ENCODE peak calls at places on chromosomes 2 and 18, in ten cellular contexts. One of them, this sample, is unnamed.

GRCh38 chr2:7796200-7796563 is 879.0 kb downstream of the RNF144A start:
- DNase-seq in heart left ventricle: no peak
- DNase-seq in CD4-positive, alpha-beta T cell: no peak
- DNase-seq in AG10803: no peak
- DNase-seq in GM10248: no peak
- DNase-seq in AG04449: no peak
- DNase-seq in body of pancreas: no peak
- DNase-seq in left lung: no peak
- DNase-seq in foreskin keratinocyte: no peak
- DNase-seq in MCF 10A: peak
- DNase-seq in this sample: no peak

GRCh38 chr2:152950125-152950524 is 231.7 kb downstream of the ARL6IP6 start:
- DNase-seq in AG04449: no peak
- DNase-seq in body of pancreas: no peak
- DNase-seq in AG10803: peak
- DNase-seq in MCF 10A: peak
- DNase-seq in foreskin keratinocyte: no peak
- DNase-seq in heart left ventricle: no peak
- DNase-seq in left lung: no peak
- DNase-seq in GM10248: no peak
- DNase-seq in CD4-positive, alpha-beta T cell: no peak
- DNase-seq in this sample: no peak

GRCh38 chr2:231715988-231716616 is 7.8 kb downstream of the PTMA start:
- DNase-seq in MCF 10A: no peak
- DNase-seq in AG04449: no peak
- DNase-seq in left lung: no peak
- DNase-seq in CD4-positive, alpha-beta T cell: no peak
- DNase-seq in body of pancreas: no peak
- DNase-seq in heart left ventricle: no peak
- DNase-seq in GM10248: no peak
- DNase-seq in AG10803: peak
- DNase-seq in foreskin keratinocyte: no peak
- DNase-seq in this sample: no peak

GRCh38 chr2:175383286-175383685 is 201.8 kb upstream of the ATP5MC3 start:
- DNase-seq in heart left ventricle: no peak
- DNase-seq in MCF 10A: no peak
- DNase-seq in left lung: no peak
- DNase-seq in AG04449: no peak
- DNase-seq in AG10803: no peak
- DNase-seq in body of pancreas: no peak
- DNase-seq in CD4-positive, alpha-beta T cell: no peak
- DNase-seq in GM10248: no peak
- DNase-seq in foreskin keratinocyte: no peak
- DNase-seq in this sample: no peak

GRCh38 chr2:201733544-201733943 is 35.1 kb upstream of the MPP4 start:
- DNase-seq in MCF 10A: peak
- DNase-seq in AG10803: no peak
- DNase-seq in CD4-positive, alpha-beta T cell: no peak
- DNase-seq in GM10248: no peak
- DNase-seq in left lung: no peak
- DNase-seq in AG04449: no peak
- DNase-seq in heart left ventricle: no peak
- DNase-seq in body of pancreas: no peak
- DNase-seq in foreskin keratinocyte: peak
- DNase-seq in this sample: no peak

GRCh38 chr2:133333189-133333588 is 235.1 kb downstream of the NCKAP5 start:
- DNase-seq in CD4-positive, alpha-beta T cell: no peak
- DNase-seq in foreskin keratinocyte: no peak
- DNase-seq in body of pancreas: no peak
- DNase-seq in AG10803: no peak
- DNase-seq in GM10248: no peak
- DNase-seq in AG04449: no peak
- DNase-seq in heart left ventricle: no peak
- DNase-seq in left lung: no peak
- DNase-seq in MCF 10A: no peak
- DNase-seq in this sample: no peak

GRCh38 chr2:177169810-177170514 is 42.6 kb upstream of the HNRNPA3 start:
- DNase-seq in MCF 10A: peak
- DNase-seq in foreskin keratinocyte: peak
- DNase-seq in AG04449: no peak
- DNase-seq in AG10803: no peak
- DNase-seq in heart left ventricle: no peak
- DNase-seq in GM10248: peak
- DNase-seq in body of pancreas: no peak
- DNase-seq in CD4-positive, alpha-beta T cell: no peak
- DNase-seq in left lung: no peak
- DNase-seq in this sample: peak

GRCh38 chr2:210477496-210477895 is 937 bp upstream of the LANCL1 start:
- DNase-seq in body of pancreas: peak
- DNase-seq in GM10248: no peak
- DNase-seq in MCF 10A: peak
- DNase-seq in CD4-positive, alpha-beta T cell: no peak
- DNase-seq in heart left ventricle: peak
- DNase-seq in AG10803: peak
- DNase-seq in AG04449: peak
- DNase-seq in foreskin keratinocyte: peak
- DNase-seq in left lung: no peak
- DNase-seq in this sample: no peak

GRCh38 chr2:236538242-236538641 is 31.4 kb upstream of the ACKR3 start:
- DNase-seq in MCF 10A: no peak
- DNase-seq in body of pancreas: no peak
- DNase-seq in left lung: no peak
- DNase-seq in CD4-positive, alpha-beta T cell: no peak
- DNase-seq in heart left ventricle: no peak
- DNase-seq in foreskin keratinocyte: no peak
- DNase-seq in AG10803: no peak
- DNase-seq in GM10248: no peak
- DNase-seq in AG04449: no peak
- DNase-seq in this sample: no peak

GRCh38 chr2:224027070-224027469 is 12.0 kb downstream of the SERPINE2 start:
- DNase-seq in heart left ventricle: no peak
- DNase-seq in MCF 10A: no peak
- DNase-seq in foreskin keratinocyte: no peak
- DNase-seq in CD4-positive, alpha-beta T cell: no peak
- DNase-seq in AG10803: no peak
- DNase-seq in AG04449: no peak
- DNase-seq in left lung: no peak
- DNase-seq in body of pancreas: no peak
- DNase-seq in GM10248: no peak
- DNase-seq in this sample: no peak

GRCh38 chr18:63025251-63025710 is 294.3 kb downstream of the BCL2 start:
- DNase-seq in AG10803: no peak
- DNase-seq in GM10248: no peak
- DNase-seq in body of pancreas: peak
- DNase-seq in AG04449: no peak
- DNase-seq in left lung: no peak
- DNase-seq in MCF 10A: peak
- DNase-seq in CD4-positive, alpha-beta T cell: no peak
- DNase-seq in heart left ventricle: no peak
- DNase-seq in foreskin keratinocyte: no peak
- DNase-seq in this sample: no peak
- TF ChIP-seq CTCF in AG10803: no peak
- TF ChIP-seq CTCF in GM10248: peak
- TF ChIP-seq CTCF in body of pancreas: peak
- TF ChIP-seq CTCF in AG04449: no peak
- TF ChIP-seq CTCF in left lung: no peak
- TF ChIP-seq CTCF in MCF 10A: peak
- TF ChIP-seq CTCF in CD4-positive, alpha-beta T cell: no peak
- TF ChIP-seq CTCF in heart left ventricle: peak
- TF ChIP-seq CTCF in foreskin keratinocyte: peak
- TF ChIP-seq CTCF in this sample: peak

GRCh38 chr18:77897606-77898005 is 648.0 kb downstream of the GALR1 start:
- DNase-seq in AG10803: no peak
- DNase-seq in CD4-positive, alpha-beta T cell: no peak
- DNase-seq in left lung: no peak
- DNase-seq in foreskin keratinocyte: no peak
- DNase-seq in GM10248: no peak
- DNase-seq in MCF 10A: no peak
- DNase-seq in AG04449: no peak
- DNase-seq in body of pancreas: no peak
- DNase-seq in heart left ventricle: no peak
- DNase-seq in this sample: no peak

GRCh38 chr18:77905449-77906055 is 655.9 kb downstream of the GALR1 start:
- DNase-seq in GM10248: no peak
- DNase-seq in foreskin keratinocyte: no peak
- DNase-seq in MCF 10A: no peak
- DNase-seq in heart left ventricle: no peak
- DNase-seq in AG04449: no peak
- DNase-seq in CD4-positive, alpha-beta T cell: no peak
- DNase-seq in left lung: peak
- DNase-seq in AG10803: no peak
- DNase-seq in body of pancreas: no peak
- DNase-seq in this sample: peak

GRCh38 chr18:77905011-77905410 is 655.4 kb downstream of the GALR1 start:
- DNase-seq in GM10248: no peak
- DNase-seq in AG04449: no peak
- DNase-seq in AG10803: no peak
- DNase-seq in body of pancreas: no peak
- DNase-seq in foreskin keratinocyte: no peak
- DNase-seq in MCF 10A: no peak
- DNase-seq in CD4-positive, alpha-beta T cell: no peak
- DNase-seq in heart left ventricle: no peak
- DNase-seq in left lung: no peak
- DNase-seq in this sample: no peak

GRCh38 chr18:77906103-77906502 is 656.5 kb downstream of the GALR1 start:
- DNase-seq in foreskin keratinocyte: no peak
- DNase-seq in CD4-positive, alpha-beta T cell: no peak
- DNase-seq in left lung: no peak
- DNase-seq in AG10803: no peak
- DNase-seq in AG04449: no peak
- DNase-seq in body of pancreas: no peak
- DNase-seq in heart left ventricle: no peak
- DNase-seq in MCF 10A: no peak
- DNase-seq in GM10248: no peak
- DNase-seq in this sample: no peak

DNA sequence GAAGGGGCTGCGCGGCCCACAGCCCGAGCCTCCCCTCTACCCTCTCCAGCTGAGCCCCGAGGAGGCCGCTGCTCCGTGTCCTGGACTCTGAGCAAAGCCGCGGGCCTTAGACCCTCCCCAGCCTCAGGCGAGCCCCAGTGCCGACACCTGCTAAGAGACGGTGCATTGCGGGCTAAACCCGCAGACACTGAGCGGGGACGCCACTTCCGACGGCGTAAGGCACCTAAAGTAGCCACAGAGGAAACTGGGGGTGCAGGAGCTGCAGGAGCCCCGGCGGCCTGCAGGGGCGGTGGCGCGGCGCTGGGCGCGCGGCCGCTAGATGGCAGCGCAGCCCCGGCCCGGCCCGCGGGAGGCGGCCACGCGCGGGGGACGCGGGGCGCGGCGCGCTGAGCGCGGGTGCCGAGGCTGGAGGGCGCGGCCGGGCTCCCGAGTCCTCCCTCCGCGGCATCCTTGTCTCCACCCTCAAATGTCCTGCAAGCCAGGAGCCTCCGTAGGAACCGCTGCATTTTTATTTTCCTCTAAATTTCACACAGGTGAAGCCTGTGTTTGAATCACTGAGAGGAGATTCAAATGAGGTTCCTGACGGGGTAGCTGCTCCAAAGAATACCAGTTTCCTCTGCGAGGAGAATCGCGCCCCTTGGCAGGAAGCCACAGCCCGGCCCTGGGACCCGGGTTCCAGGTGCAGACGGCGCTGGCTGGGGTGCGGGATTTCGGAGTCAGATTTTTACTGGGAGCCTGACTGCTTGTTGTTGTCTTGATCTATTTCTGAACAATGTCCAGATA is 650.5 kb downstream of the GALR1 start:
- DNase-seq in foreskin keratinocyte: no peak
- DNase-seq in body of pancreas: peak
- DNase-seq in AG10803: peak
- DNase-seq in GM10248: peak
- DNase-seq in left lung: peak
- DNase-seq in CD4-positive, alpha-beta T cell: peak
- DNase-seq in AG04449: no peak
- DNase-seq in heart left ventricle: no peak
- DNase-seq in MCF 10A: no peak
- DNase-seq in this sample: no peak
- TF ChIP-seq CTCF in foreskin keratinocyte: peak
- TF ChIP-seq CTCF in body of pancreas: peak
- TF ChIP-seq CTCF in AG10803: peak
- TF ChIP-seq CTCF in GM10248: peak
- TF ChIP-seq CTCF in left lung: peak
- TF ChIP-seq CTCF in CD4-positive, alpha-beta T cell: peak
- TF ChIP-seq CTCF in AG04449: peak
- TF ChIP-seq CTCF in heart left ventricle: peak
- TF ChIP-seq CTCF in MCF 10A: no peak
- TF ChIP-seq CTCF in this sample: peak

GRCh38 chr2:74119324-74119723 is 28.4 kb downstream of the BOLA3 start:
- DNase-seq in AG04449: no peak
- DNase-seq in body of pancreas: no peak
- DNase-seq in heart left ventricle: no peak
- DNase-seq in foreskin keratinocyte: no peak
- DNase-seq in CD4-positive, alpha-beta T cell: no peak
- DNase-seq in GM10248: no peak
- DNase-seq in left lung: no peak
- DNase-seq in MCF 10A: peak
- DNase-seq in AG10803: peak
- DNase-seq in this sample: no peak
- TF ChIP-seq CTCF in AG04449: no peak
- TF ChIP-seq CTCF in body of pancreas: no peak
- TF ChIP-seq CTCF in heart left ventricle: peak
- TF ChIP-seq CTCF in foreskin keratinocyte: peak
- TF ChIP-seq CTCF in CD4-positive, alpha-beta T cell: no peak
- TF ChIP-seq CTCF in GM10248: peak
- TF ChIP-seq CTCF in left lung: no peak
- TF ChIP-seq CTCF in MCF 10A: no peak
- TF ChIP-seq CTCF in AG10803: peak
- TF ChIP-seq CTCF in this sample: no peak

GRCh38 chr2:108215794-108216211 is 24.0 kb upstream of the SULT1C3 start:
- DNase-seq in GM10248: no peak
- DNase-seq in AG04449: no peak
- DNase-seq in heart left ventricle: no peak
- DNase-seq in MCF 10A: peak
- DNase-seq in left lung: no peak
- DNase-seq in body of pancreas: peak
- DNase-seq in AG10803: peak
- DNase-seq in CD4-positive, alpha-beta T cell: no peak
- DNase-seq in foreskin keratinocyte: peak
- DNase-seq in this sample: peak
- TF ChIP-seq CTCF in GM10248: peak
- TF ChIP-seq CTCF in AG04449: peak
- TF ChIP-seq CTCF in heart left ventricle: peak
- TF ChIP-seq CTCF in MCF 10A: peak
- TF ChIP-seq CTCF in left lung: peak
- TF ChIP-seq CTCF in body of pancreas: peak
- TF ChIP-seq CTCF in AG10803: peak
- TF ChIP-seq CTCF in CD4-positive, alpha-beta T cell: no peak
- TF ChIP-seq CTCF in foreskin keratinocyte: peak
- TF ChIP-seq CTCF in this sample: peak

GRCh38 chr2:44623622-44624351 is 262.0 kb downstream of the CAMKMT start:
- DNase-seq in left lung: no peak
- DNase-seq in MCF 10A: no peak
- DNase-seq in GM10248: no peak
- DNase-seq in foreskin keratinocyte: no peak
- DNase-seq in CD4-positive, alpha-beta T cell: no peak
- DNase-seq in body of pancreas: no peak
- DNase-seq in AG10803: no peak
- DNase-seq in AG04449: no peak
- DNase-seq in heart left ventricle: no peak
- DNase-seq in this sample: no peak
- TF ChIP-seq CTCF in left lung: no peak
- TF ChIP-seq CTCF in MCF 10A: peak
- TF ChIP-seq CTCF in GM10248: no peak
- TF ChIP-seq CTCF in foreskin keratinocyte: peak
- TF ChIP-seq CTCF in CD4-positive, alpha-beta T cell: no peak
- TF ChIP-seq CTCF in body of pancreas: no peak
- TF ChIP-seq CTCF in AG10803: peak
- TF ChIP-seq CTCF in AG04449: no peak
- TF ChIP-seq CTCF in heart left ventricle: no peak
- TF ChIP-seq CTCF in this sample: no peak

This sample was measured in upper lobe of right lung.